ENCODE peak calls at places on chromosomes 3 and 15, in eight cellular contexts. K, R, F, I, M, A, G and P are unnamed samples.

GRCh38 chr15:49441816-49442215 is 18.8 kb downstream of the FGF7 start:
- DNase-seq in K (no peak), R (no peak), F (no peak), I (no peak), M (no peak), A (no peak), G (no peak), P (no peak)

GRCh38 chr3:177810162-177810623 is 612.9 kb upstream of the TBL1XR1 start:
- DNase-seq in K (no peak), R (no peak), F (no peak), I (no peak), M (peak; percentile 43), A (peak; percentile 95), G (no peak), P (no peak)

GRCh38 chr3:43506644-43507043 is 115.2 kb downstream of the ANO10 start:
- DNase-seq in K (no peak), R (no peak), F (no peak), I (no peak), M (no peak), A (no peak), G (no peak), P (no peak)

GRCh38 chr15:69090197-69090948 is 70.1 kb upstream of the GLCE start:
- DNase-seq in K (no peak), R (no peak), F (no peak), I (no peak), M (peak; percentile 55), A (no peak), G (no peak), P (no peak)

GRCh38 chr15:92949604-92950249 is 49.6 kb downstream of the CHD2 start:
- DNase-seq in K (no peak), R (no peak), F (no peak), I (no peak), M (peak; percentile 16), A (peak; percentile 23), G (no peak), P (no peak)

GRCh38 chr15:50055333-50056278 is 63.4 kb downstream of the ATP8B4 start:
- DNase-seq in K (peak; percentile 27), R (no peak), F (no peak), I (no peak), M (no peak), A (no peak), G (no peak), P (no peak)

GRCh38 chr15:40843885-40844542 is at the start of gene SPINT1:
- DNase-seq in K (no peak), R (no peak), F (peak; percentile 88), I (no peak), M (peak; percentile 89), A (peak; percentile 66), G (no peak), P (peak; percentile 89)

GRCh38 chr15:56194035-56194434 is 49.6 kb downstream of the RFX7 start:
- DNase-seq in K (no peak), R (no peak), F (no peak), I (no peak), M (no peak), A (no peak), G (no peak), P (no peak)

GRCh38 chr3:11718582-11719405 is 75.1 kb upstream of the VGLL4 start:
- DNase-seq in K (peak; percentile 47), R (peak; percentile 75), F (peak; percentile 65), I (no peak), M (peak; percentile 67), A (peak; percentile 52), G (peak; percentile 77), P (peak; percentile 71)

GRCh38 chr3:196569003-196569516 is 600 bp downstream of the FBXO45 start:
- DNase-seq in K (peak; percentile 13), R (peak; percentile 69), F (peak; percentile 77), I (peak; percentile 91), M (peak; percentile 75), A (peak; percentile 40), G (peak; percentile 74), P (peak; percentile 81)

GRCh38 chr3:85081191-85081895 is 122.6 kb downstream of the CADM2 start:
- DNase-seq in K (no peak), R (no peak), F (no peak), I (no peak), M (peak; percentile 9), A (peak; percentile 6), G (no peak), P (no peak)

GRCh38 chr3:120416868-120417267 is 33.9 kb downstream of the FSTL1 start:
- DNase-seq in K (no peak), R (no peak), F (no peak), I (no peak), M (no peak), A (no peak), G (no peak), P (no peak)

GRCh38 chr15:33215941-33216872 is 21.7 kb upstream of the FMN1 start:
- DNase-seq in K (no peak), R (no peak), F (no peak), I (peak; percentile 8), M (peak; percentile 58), A (peak; percentile 71), G (no peak), P (no peak)

GRCh38 chr3:76470285-76470684 is 569.6 kb upstream of the ROBO2 start:
- DNase-seq in K (no peak), R (no peak), F (no peak), I (no peak), M (no peak), A (peak; percentile 46), G (no peak), P (no peak)

GRCh38 chr3:38487323-38487722 is 8.8 kb upstream of the EXOG start:
- DNase-seq in K (no peak), R (no peak), F (no peak), I (no peak), M (no peak), A (no peak), G (no peak), P (no peak)

GRCh38 chr15:75229191-75230015 is 27.7 kb downstream of the C15orf39 start:
- DNase-seq in K (no peak), R (no peak), F (no peak), I (no peak), M (no peak), A (no peak), G (peak; percentile 56), P (peak; percentile 52)

GRCh38 chr3:127730171-127730570 is 57.4 kb downstream of the ABTB1 start:
- DNase-seq in K (no peak), R (no peak), F (no peak), I (no peak), M (no peak), A (no peak), G (no peak), P (no peak)
- H3K4me1 ChIP-seq in K (peaks cover 52% of the 10 kb centered on the region), R (peaks cover 22% of the 10 kb centered on the region), F (no peaks in the 10 kb centered on the region), I (peaks cover 47% of the 10 kb centered on the region), M (peaks cover 8% of the 10 kb centered on the region), A (peaks cover 18% of the 10 kb centered on the region), G (peaks cover 12% of the 10 kb centered on the region), P (peaks cover 19% of the 10 kb centered on the region)

GRCh38 chr15:57363661-57364060 is 12.6 kb upstream of the CGNL1 start:
- DNase-seq in K (no peak), R (no peak), F (no peak), I (no peak), M (no peak), A (no peak), G (no peak), P (no peak)

GRCh38 chr15:57358611-57359010 is 17.7 kb upstream of the CGNL1 start:
- DNase-seq in K (no peak), R (no peak), F (no peak), I (no peak), M (no peak), A (no peak), G (no peak), P (no peak)

GRCh38 chr15:57367556-57367955 is 8.7 kb upstream of the CGNL1 start:
- DNase-seq in K (no peak), R (no peak), F (no peak), I (no peak), M (no peak), A (no peak), G (no peak), P (no peak)

GRCh38 chr15:57364282-57365007 is 11.9 kb upstream of the CGNL1 start:
- DNase-seq in K (no peak), R (no peak), F (no peak), I (no peak), M (no peak), A (no peak), G (peak; percentile 37), P (no peak)
- TF ChIP-seq CTCF in K (no peak), R (no peak), F (no peak), I (peak; percentile 9), M (peak; percentile 31), A (no peak), G (no peak), P (peak; percentile 9)

DNA sequence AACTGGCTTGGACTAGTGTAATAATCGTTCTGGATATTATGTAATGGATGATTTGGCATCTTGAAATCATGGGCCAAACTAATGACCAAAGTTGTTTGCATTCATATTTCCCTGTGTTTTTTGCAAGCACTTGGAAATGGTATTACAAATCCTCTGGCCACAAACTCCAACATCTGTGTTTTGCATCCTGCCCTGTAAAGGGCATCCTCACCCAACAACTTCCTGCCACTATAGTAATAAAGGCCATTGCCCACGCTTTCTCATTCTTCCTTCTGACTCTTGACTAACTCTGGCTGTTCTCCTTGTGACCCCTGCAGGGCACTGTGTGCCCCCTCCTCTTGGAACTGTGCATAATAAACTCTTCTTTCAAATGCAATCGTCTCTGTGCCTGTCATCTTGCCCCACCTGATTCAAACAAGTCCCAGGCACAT is 25.4 kb upstream of the PSMD6 start:
- DNase-seq in K (no peak), R (no peak), F (no peak), I (no peak), M (no peak), A (peak; percentile 26), G (no peak), P (no peak)
- H3K4me1 ChIP-seq in K (no peaks in the 10 kb centered on the region), R (no peaks in the 10 kb centered on the region), F (no peaks in the 10 kb centered on the region), I (no peaks in the 10 kb centered on the region), M (no peaks in the 10 kb centered on the region), A (peaks cover 27% of the 10 kb centered on the region), G (no peaks in the 10 kb centered on the region), P (no peaks in the 10 kb centered on the region)

DNA sequence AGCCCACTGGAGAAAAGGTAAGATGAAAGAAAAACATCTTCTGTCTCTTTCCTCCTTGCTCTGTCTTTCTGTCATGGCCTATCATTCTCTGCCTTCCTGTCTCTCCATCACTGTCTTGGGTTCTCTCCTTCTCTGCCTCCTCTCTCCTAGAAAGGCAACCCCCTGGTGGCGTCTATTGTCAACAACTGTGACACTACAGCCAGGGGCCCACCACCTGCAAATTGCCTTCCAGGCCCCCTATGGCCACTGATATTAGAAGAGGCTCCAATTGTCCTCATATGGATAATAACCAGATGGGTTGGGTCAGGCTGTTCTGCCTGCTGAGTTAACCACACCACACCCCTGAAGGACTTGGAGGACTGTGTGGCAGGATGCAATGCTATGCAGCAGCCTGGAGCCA is 665.0 kb downstream of the NTRK3 start:
- DNase-seq in K (no peak), R (no peak), F (no peak), I (no peak), M (no peak), A (no peak), G (no peak), P (no peak)
- TF ChIP-seq CTCF in K (no peak), R (no peak), F (no peak), I (no peak), M (no peak), A (no peak), G (no peak), P (no peak)

DNA sequence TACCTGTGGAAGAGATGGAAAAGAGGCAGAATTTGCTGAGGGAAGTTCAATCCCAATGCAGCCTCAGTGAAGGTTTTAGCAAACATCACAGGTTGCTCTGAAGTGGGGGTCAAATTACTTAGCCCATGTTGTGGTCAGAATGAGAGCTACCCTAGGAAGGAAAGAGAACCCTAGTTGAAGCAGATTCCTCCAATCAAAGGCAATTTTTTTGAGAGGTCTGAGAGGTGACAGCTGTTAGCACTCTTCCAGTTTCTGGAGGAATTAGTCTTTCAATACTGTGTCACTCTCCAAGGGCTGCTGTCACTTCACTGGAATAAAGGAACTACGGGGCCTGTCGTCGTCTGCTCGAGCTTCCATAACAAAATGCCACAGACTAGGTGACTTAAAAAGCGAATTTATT is 584.2 kb upstream of the DPPA4 start:
- DNase-seq in K (no peak), R (no peak), F (no peak), I (no peak), M (no peak), A (no peak), G (no peak), P (no peak)
- H3K4me1 ChIP-seq in K (no peaks in the 10 kb centered on the region), R (no peaks in the 10 kb centered on the region), F (no peaks in the 10 kb centered on the region), I (no peaks in the 10 kb centered on the region), M (no peaks in the 10 kb centered on the region), A (peaks cover 14% of the 10 kb centered on the region), G (no peaks in the 10 kb centered on the region), P (no peaks in the 10 kb centered on the region)